ENCODE peak calls at places on chromosomes 13 and 19, in four cellular contexts. B is IMR-90, I is heart right ventricle, G is breast epithelium. N is an unnamed sample.

GRCh38 chr19:29012457-29012856 is 200.5 kb downstream of the UQCRFS1 start:
- DNase-seq in B (no peak), G (no peak), I (no peak), N (no peak)

GRCh38 chr13:109652536-109652935 is 133.8 kb downstream of the IRS2 start:
- DNase-seq in I (no peak), B (peak; percentile 16), G (no peak), N (no peak)

GRCh38 chr13:99965329-99966000 is 6.1 kb downstream of the ZIC5 start:
- DNase-seq in G (no peak), I (no peak), B (no peak), N (no peak)

GRCh38 chr13:109687559-109688448 is 98.6 kb downstream of the IRS2 start:
- DNase-seq in I (no peak), G (no peak), B (no peak), N (no peak)

GRCh38 chr13:27860743-27861142 is 59.1 kb upstream of the PDX1 start:
- DNase-seq in I (no peak), G (no peak), B (no peak), N (no peak)

GRCh38 chr19:30543243-30543945 is 171.2 kb downstream of the ZNF536 start:
- DNase-seq in B (no peak), G (no peak), I (no peak), N (no peak)

GRCh38 chr13:96982672-96983071 is 11.6 kb downstream of the OXGR1 start:
- DNase-seq in B (no peak), G (no peak), I (peak; percentile 22), N (no peak)

GRCh38 chr13:112968380-112968909 is 569 bp upstream of the MCF2L start:
- DNase-seq in I (no peak), B (no peak), G (peak; percentile 35), N (no peak)

GRCh38 chr13:48500652-48501197 is 32.2 kb downstream of the RCBTB2 start:
- DNase-seq in G (no peak), I (no peak), B (peak; percentile 96), N (peak; percentile 21)

DNA sequence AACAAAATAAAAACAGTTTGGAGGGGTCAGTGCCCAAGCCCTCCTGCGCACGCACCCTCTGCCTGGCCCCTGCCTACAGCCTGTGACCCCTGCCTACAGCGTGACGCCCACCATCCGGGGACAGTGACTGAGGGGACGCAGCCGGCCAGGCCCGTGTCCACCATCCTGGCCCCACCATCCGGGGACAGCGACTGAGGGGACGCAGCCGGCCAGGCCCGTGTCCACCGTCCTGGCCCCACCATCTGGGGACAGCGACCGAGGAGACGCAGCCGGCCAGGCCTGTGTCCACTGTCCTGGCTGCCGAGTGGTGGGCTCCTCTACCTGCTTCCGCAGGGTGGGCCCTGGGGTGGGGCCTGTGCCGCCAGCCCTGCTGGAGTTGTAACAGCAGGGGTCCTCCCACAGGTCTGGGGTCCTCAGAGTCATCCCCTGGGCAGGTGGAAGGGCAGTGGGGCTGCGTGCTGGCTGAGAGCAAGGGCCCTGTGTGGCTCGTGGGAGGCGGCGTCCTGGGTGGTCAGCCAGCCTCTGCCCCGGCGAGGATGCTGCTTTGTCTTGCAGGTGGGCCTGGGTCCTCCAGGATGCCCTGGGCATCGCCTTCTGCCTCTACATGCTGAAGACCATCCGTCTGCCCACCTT is 14.3 kb downstream of the SPPL2B start:
- DNase-seq in B (no peak), I (no peak), G (no peak), N (no peak)
- H3K27ac ChIP-seq in B (no peak overlapping the region), I (no peak overlapping the region), G (no peak overlapping the region), N (no peak overlapping the region)

GRCh38 chr19:45403272-45403671 is 1.6 kb downstream of the PPP1R13L start:
- DNase-seq in I (no peak), B (no peak), G (no peak), N (no peak)
- H3K4me3 ChIP-seq in I (peak overlapping the region; percentile 67), B (no peak overlapping the region), G (no peak overlapping the region), N (no peak overlapping the region)

GRCh38 chr19:44142014-44142523 is 715 bp downstream of the ZNF234 start:
- DNase-seq in I (peak; percentile 7), B (peak; percentile 42), G (no peak), N (no peak)
- H3K27ac ChIP-seq in I (peak overlapping the region; percentile 92), B (peak overlapping the region; percentile 93), G (peak overlapping the region; percentile 88), N (peak overlapping the region; percentile 80)

GRCh38 chr13:102012299-102013293 is 389.3 kb downstream of the FGF14 start:
- DNase-seq in I (peak; percentile 66), B (no peak), G (no peak), N (peak; percentile 59)

GRCh38 chr13:102017248-102017647 is 384.6 kb downstream of the FGF14 start:
- DNase-seq in I (no peak), G (no peak), B (no peak), N (no peak)

GRCh38 chr13:102011539-102011938 is 390.3 kb downstream of the FGF14 start:
- DNase-seq in B (no peak), I (no peak), G (no peak), N (no peak)
- H3K4me3 ChIP-seq in B (no peak overlapping the region), I (no peak overlapping the region), G (no peak overlapping the region), N (no peak overlapping the region)

DNA sequence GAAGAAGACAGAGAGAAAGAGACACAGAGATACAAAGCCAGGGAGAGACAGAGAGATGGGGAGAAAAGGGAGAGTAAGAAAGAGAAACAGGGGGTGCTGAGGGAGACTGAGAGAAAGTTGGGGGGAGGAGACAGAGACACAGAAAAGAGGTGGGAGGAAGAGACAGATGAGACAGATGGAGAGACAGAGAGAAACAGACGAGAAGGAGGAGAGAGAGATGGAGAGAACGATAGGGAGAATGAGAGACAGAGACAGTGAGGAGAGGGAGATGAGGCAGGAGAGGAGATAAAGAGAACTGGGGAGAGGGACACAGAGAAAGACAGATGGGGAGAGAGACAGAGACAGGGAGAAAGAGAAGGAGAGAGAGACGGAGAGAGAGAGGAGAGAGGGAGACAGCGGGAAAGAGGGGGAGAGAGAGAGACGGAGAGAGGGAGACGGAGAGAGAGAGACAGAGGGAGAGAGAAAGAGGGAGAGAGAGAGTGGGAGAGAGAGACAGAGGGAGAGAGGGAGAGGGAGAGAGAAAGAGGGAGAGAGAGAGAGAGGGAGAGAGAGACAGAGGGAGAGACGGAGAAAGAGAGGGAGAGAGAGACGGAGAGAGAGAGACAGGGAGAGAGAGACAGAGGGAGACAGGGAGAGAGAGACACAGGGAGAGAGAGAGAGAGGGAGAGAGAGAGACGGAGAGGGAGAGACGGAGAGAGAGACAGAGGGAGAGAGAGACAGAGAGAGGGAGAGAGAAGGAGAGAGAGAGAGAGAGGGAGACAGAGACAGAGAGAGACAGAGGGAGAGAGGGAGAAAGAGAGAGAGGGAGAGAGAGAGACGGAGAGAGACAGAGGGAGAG is 12.6 kb downstream of the JOSD2 start:
- DNase-seq in B (no peak), G (no peak), I (no peak), N (no peak)
- H3K27ac ChIP-seq in B (no peak overlapping the region), G (no peak overlapping the region), I (peak overlapping the region; percentile 25), N (peak overlapping the region; percentile 100)

GRCh38 chr19:38899447-38900219 is at the start of the genes NFKBIB and SIRT2:
- DNase-seq in B (peak; percentile 99), I (peak; percentile 100), G (peak; percentile 100), N (peak; percentile 100)
- H3K4me3 ChIP-seq in B (peak within 1 kb of the TSS; percentile 66), I (peak within 1 kb of the TSS; percentile 77), G (peak within 1 kb of the TSS; percentile 94), N (peak within 1 kb of the TSS; percentile 89)

GRCh38 chr13:91154553-91154952 is 192.9 kb upstream of the MIR17HG start:
- DNase-seq in G (no peak), I (no peak), B (no peak), N (no peak)

GRCh38 chr13:91153372-91153771 is 194.1 kb upstream of the MIR17HG start:
- DNase-seq in G (no peak), B (no peak), I (no peak), N (no peak)

GRCh38 chr13:91154954-91155353 is 192.5 kb upstream of the MIR17HG start:
- DNase-seq in I (no peak), G (no peak), B (no peak), N (no peak)

GRCh38 chr13:91157273-91158014 is 190.0 kb upstream of the MIR17HG start:
- DNase-seq in I (no peak), B (no peak), G (no peak), N (no peak)

GRCh38 chr13:91155512-91156114 is 191.9 kb upstream of the MIR17HG start:
- DNase-seq in B (no peak), I (no peak), G (no peak), N (no peak)
- H3K27ac ChIP-seq in B (no peak overlapping the region), I (no peak overlapping the region), G (no peak overlapping the region), N (no peak overlapping the region)

DNA sequence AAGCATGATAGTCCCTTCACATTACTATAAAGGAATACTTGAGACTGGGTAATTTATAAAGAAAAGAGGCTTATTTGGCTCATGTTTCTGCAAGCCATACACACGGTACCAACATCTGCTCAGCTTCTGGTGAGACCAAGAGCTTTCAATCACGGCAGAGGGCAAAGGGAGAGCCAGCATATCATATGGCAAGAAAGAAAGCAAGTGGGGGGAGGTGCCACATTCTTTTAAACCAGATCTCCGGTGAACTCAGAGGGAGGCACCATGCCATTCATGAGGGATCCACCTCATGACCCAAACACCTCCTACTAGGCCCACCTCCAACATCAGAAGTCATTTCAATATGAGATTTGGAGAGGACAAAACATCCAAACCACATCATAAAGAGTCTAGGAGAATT is 20.3 kb downstream of the XPO4 start:
- DNase-seq in G (no peak), I (no peak), B (peak; percentile 8), N (no peak)
- H3K4me3 ChIP-seq in G (no peak overlapping the region), I (no peak overlapping the region), B (no peak overlapping the region), N (no peak overlapping the region)